ENCODE peak calls at places on chromosomes 2 and 18, in four cellular contexts. B, Q, E and L are unnamed samples.

GRCh38 chr2:68357608-68358337 is 7.3 kb upstream of the PLEK start:
- DNase-seq in E (no peak), B (peak), Q (peak), L (peak)

GRCh38 chr2:96116424-96116878 is at the start of gene ADRA2B:
- DNase-seq in Q (no peak), E (peak), B (peak), L (peak)

GRCh38 chr2:176172007-176172747 is 15.1 kb downstream of the HOXD3 start:
- DNase-seq in B (no peak), E (no peak), Q (no peak), L (peak)

GRCh38 chr2:138931284-138932256 is 151.4 kb upstream of the NXPH2 start:
- DNase-seq in B (no peak), E (no peak), Q (no peak), L (no peak)

GRCh38 chr2:9029721-9030120 is 26.2 kb upstream of the MBOAT2 start:
- DNase-seq in Q (no peak), E (no peak), B (no peak), L (no peak)

GRCh38 chr2:33673937-33674336 is 74.8 kb upstream of the FAM98A start:
- DNase-seq in E (no peak), B (no peak), Q (peak), L (peak)

GRCh38 chr2:88919087-88919738 is 227.7 kb downstream of the RPIA start:
- DNase-seq in E (no peak), B (no peak), Q (peak), L (peak)

GRCh38 chr18:48952287-48953095 is 1.7 kb upstream of the SMAD7 start:
- DNase-seq in E (peak), Q (peak), B (peak), L (peak)

GRCh38 chr2:29361255-29361654 is 246.0 kb downstream of the CLIP4 start:
- DNase-seq in B (no peak), E (no peak), Q (no peak), L (no peak)

GRCh38 chr2:53202063-53202462 is 565.5 kb upstream of the CHAC2 start:
- DNase-seq in Q (peak), B (peak), E (no peak), L (no peak)

GRCh38 chr2:239151201-239152131 is 249.4 kb downstream of the HDAC4 start:
- DNase-seq in Q (peak), B (no peak), E (peak), L (no peak)

GRCh38 chr2:238922435-238922834 is 74.5 kb downstream of the TWIST2 start:
- DNase-seq in E (no peak), B (no peak), Q (no peak), L (no peak)

GRCh38 chr2:102185347-102185746 is 1.5 kb upstream of the IL1RL2 start:
- DNase-seq in E (no peak), B (no peak), Q (peak), L (no peak)

GRCh38 chr18:666628-667027 is 9.2 kb downstream of the TYMS start:
- DNase-seq in B (no peak), Q (no peak), E (no peak), L (no peak)

GRCh38 chr2:237072067-237072931 is 13.4 kb upstream of the COPS8 start:
- DNase-seq in E (peak), Q (peak), B (peak), L (peak)

GRCh38 chr2:17482651-17483050 is 35.6 kb downstream of the RAD51AP2 start:
- DNase-seq in E (no peak), Q (no peak), B (no peak), L (no peak)

GRCh38 chr2:66962625-66963207 is 434.4 kb upstream of the ETAA1 start:
- DNase-seq in Q (no peak), E (no peak), B (no peak), L (no peak)

GRCh38 chr2:236753611-236754010 is 184.0 kb downstream of the ACKR3 start:
- DNase-seq in B (no peak), Q (no peak), E (no peak), L (no peak)

GRCh38 chr2:190093793-190094192 is 31.3 kb upstream of the MSTN start:
- DNase-seq in Q (peak), B (no peak), E (no peak), L (no peak)

GRCh38 chr2:55653255-55653654 is 35.8 kb upstream of the PPP4R3B start:
- DNase-seq in E (no peak), B (no peak), Q (no peak), L (no peak)

GRCh38 chr2:105888625-105889024 is 143.9 kb downstream of the NCK2 start:
- DNase-seq in Q (peak), E (no peak), B (no peak), L (no peak)
- TF ChIP-seq CTCF in Q (peak), E (no peak), B (peak), L (no peak)

GRCh38 chr18:23106575-23106974 is 28.7 kb upstream of the CABLES1 start:
- DNase-seq in B (peak), E (no peak), Q (peak), L (no peak)
- TF ChIP-seq CTCF in B (no peak), E (no peak), Q (no peak), L (no peak)

GRCh38 chr2:134249755-134250154 is 4.1 kb upstream of the MGAT5 start:
- DNase-seq in B (no peak), E (no peak), Q (no peak), L (no peak)

GRCh38 chr2:134248913-134249312 is 5.0 kb upstream of the MGAT5 start:
- DNase-seq in B (no peak), E (no peak), Q (no peak), L (no peak)

GRCh38 chr2:134246154-134246874 is 7.6 kb upstream of the MGAT5 start:
- DNase-seq in Q (no peak), B (no peak), E (no peak), L (no peak)

GRCh38 chr2:134245340-134245984 is 8.4 kb upstream of the MGAT5 start:
- DNase-seq in B (peak), Q (peak), E (peak), L (peak)

DNA sequence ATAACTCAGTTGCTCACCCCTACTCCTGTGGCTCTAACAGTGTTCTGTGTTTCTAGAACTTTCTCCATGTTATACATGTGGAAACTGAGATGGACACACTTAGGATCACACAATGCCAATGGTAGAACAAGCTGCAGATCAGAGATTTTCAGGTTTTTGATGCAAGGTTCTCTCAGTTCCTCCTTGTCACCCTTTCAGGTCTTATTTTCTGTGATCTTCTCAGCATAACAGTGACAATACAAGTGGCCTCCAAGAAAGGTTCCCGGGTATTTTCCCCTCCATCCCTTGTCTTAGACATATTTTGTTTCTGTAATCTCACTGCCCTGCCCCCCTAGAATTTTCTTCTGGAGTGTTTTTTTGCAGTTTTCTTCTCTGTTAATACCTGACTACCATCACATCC is 6.2 kb upstream of the MGAT5 start:
- DNase-seq in B (no peak), Q (no peak), E (no peak), L (peak)
- TF ChIP-seq CTCF in B (no peak), Q (no peak), E (no peak), L (no peak)

GRCh38 chr2:126444511-126444910 is 211.4 kb upstream of the GYPC start:
- DNase-seq in E (no peak), B (no peak), Q (no peak), L (no peak)
- TF ChIP-seq CTCF in E (no peak), B (no peak), Q (no peak), L (no peak)

GRCh38 chr2:167550448-167550847 is 662.2 kb downstream of the XIRP2 start:
- DNase-seq in Q (peak), E (no peak), B (no peak), L (peak)
- TF ChIP-seq CTCF in Q (peak), E (no peak), B (peak), L (no peak)